ENCODE peak calls at places on chromosomes 13 and 19, in eight cellular contexts. F is adrenal gland; Z is NCI-H1436 treated with DMSO at 0.1 percent for 48 hours; E is lung microvascular endothelial cell; I is activated T-helper 2 cell treated with anti-CD3 and anti-CD28 coated beads, Interferon-gamma antibody, Interleukin-2, Interleukin-4, amounts not matched to agents 10 μg/mL and 5 μg/mL and 100 μg/mL, durations not matched to agents 14 hours and 24 hours and 36 hours; D is fibroblast of pulmonary artery; N is activated CD8-positive, alpha-beta T cell treated with anti-CD3 and anti-CD28 coated beads, Interleukin-2, amount 10 ng/mL, durations not matched to agents 7 days and 5 days; A is GM12892. J is an unnamed sample.

GRCh38 chr19:41997851-41998229 is 3.8 kb upstream of the ATP1A3 start:
- DNase-seq in F (no peak), Z (no peak), E (no peak), I (no peak), D (no peak), N (no peak), A (no peak), J (no peak)

GRCh38 chr19:58558066-58558622 is at the start of gene UBE2M:
- DNase-seq in F (peak), Z (no peak), E (peak), I (no peak), D (peak), N (peak), A (no peak), J (peak)

GRCh38 chr13:44573790-44574465 is 2.2 kb downstream of the TSC22D1 start:
- DNase-seq in F (no peak), Z (no peak), E (peak), I (no peak), D (peak), N (peak), A (no peak), J (no peak)

GRCh38 chr19:13976446-13976845 is 24.1 kb downstream of the DCAF15 start:
- DNase-seq in F (no peak), Z (no peak), E (no peak), I (no peak), D (no peak), N (no peak), A (no peak), J (no peak)

GRCh38 chr13:90533866-90534265 is 813.6 kb upstream of the MIR17HG start:
- DNase-seq in F (no peak), Z (no peak), E (no peak), I (no peak), D (no peak), N (no peak), A (no peak), J (no peak)

GRCh38 chr13:99916366-99917103 is 55.0 kb downstream of the ZIC5 start:
- DNase-seq in F (no peak), Z (peak), E (peak), I (no peak), D (peak), N (peak), A (peak), J (no peak)

GRCh38 chr13:112178769-112179168 is 111.8 kb downstream of the SOX1 start:
- DNase-seq in F (no peak), Z (no peak), E (no peak), I (no peak), D (no peak), N (no peak), A (no peak), J (no peak)

GRCh38 chr19:5504115-5504514 is 48.9 kb downstream of the ZNRF4 start:
- DNase-seq in F (no peak), Z (no peak), E (no peak), I (no peak), D (no peak), N (no peak), A (no peak), J (no peak)

GRCh38 chr19:35868172-35868822 is at the start of gene APLP1:
- DNase-seq in F (peak), Z (no peak), E (peak), I (peak), D (peak), N (peak), A (no peak), J (peak)

GRCh38 chr13:49877629-49878218 is 58.4 kb downstream of the SPRYD7 start:
- DNase-seq in F (no peak), Z (no peak), E (peak), I (no peak), D (no peak), N (no peak), A (no peak), J (no peak)

GRCh38 chr13:110964229-110965037 is 49.6 kb upstream of the ANKRD10 start:
- DNase-seq in F (no peak), Z (no peak), E (no peak), I (no peak), D (no peak), N (peak), A (no peak), J (no peak)

GRCh38 chr13:35514166-35514565 is 37.7 kb upstream of the MAB21L1 start:
- DNase-seq in F (no peak), Z (no peak), E (no peak), I (no peak), D (no peak), N (no peak), A (no peak), J (no peak)

GRCh38 chr19:41910992-41911888 is 17.0 kb downstream of the ERFL start:
- DNase-seq in F (no peak), Z (no peak), E (no peak), I (no peak), D (no peak), N (peak), A (no peak), J (no peak)

GRCh38 chr19:14366529-14366928 is 14.7 kb upstream of the ADGRE5 start:
- DNase-seq in F (no peak), Z (peak), E (peak), I (peak), D (peak), N (peak), A (no peak), J (no peak)

GRCh38 chr19:39083983-39084731 is at the start of gene ACP7:
- DNase-seq in F (no peak), Z (no peak), E (no peak), I (no peak), D (no peak), N (peak), A (no peak), J (no peak)

GRCh38 chr13:110448230-110448629 is 113.3 kb downstream of the RAB20 start:
- DNase-seq in F (no peak), Z (no peak), E (no peak), I (no peak), D (peak), N (no peak), A (no peak), J (no peak)

GRCh38 chr19:52248256-52248655 is 21.1 kb upstream of the ZNF766 start:
- DNase-seq in F (no peak), Z (peak), E (peak), I (no peak), D (peak), N (peak), A (no peak), J (no peak)

GRCh38 chr13:46119883-46120614 is 15.2 kb upstream of the CPB2 start:
- DNase-seq in F (peak), Z (no peak), E (peak), I (no peak), D (peak), N (no peak), A (no peak), J (peak)

GRCh38 chr13:100382787-100383186 is 205.8 kb downstream of the GGACT start:
- DNase-seq in F (no peak), Z (no peak), E (peak), I (no peak), D (peak), N (no peak), A (no peak), J (no peak)

GRCh38 chr19:17232258-17232657 is 6.2 kb downstream of the OCEL1 start:
- DNase-seq in F (no peak), Z (no peak), E (no peak), I (no peak), D (no peak), N (no peak), A (no peak), J (no peak)

GRCh38 chr13:106755542-106755941 is 187.6 kb upstream of the ARGLU1 start:
- DNase-seq in F (no peak), Z (no peak), E (no peak), I (no peak), D (no peak), N (no peak), A (no peak), J (no peak)

GRCh38 chr19:27746691-27747380 is 1466.1 kb downstream of the UQCRFS1 start:
- DNase-seq in F (peak), Z (no peak), E (peak), I (no peak), D (peak), N (no peak), A (no peak), J (peak)

GRCh38 chr19:12606796-12607195 is 3.8 kb downstream of the ZNF490 start:
- DNase-seq in F (no peak), Z (no peak), E (no peak), I (no peak), D (no peak), N (no peak), A (no peak), J (no peak)

GRCh38 chr13:41061914-41062837 is 867 bp downstream of the WBP4 start:
- DNase-seq in F (no peak), Z (no peak), E (peak), I (no peak), D (peak), N (no peak), A (peak), J (no peak)

GRCh38 chr13:50995870-50996269 is 86.3 kb downstream of the RNASEH2B start:
- DNase-seq in F (no peak), Z (no peak), E (no peak), I (no peak), D (no peak), N (no peak), A (no peak), J (no peak)

GRCh38 chr13:45500492-45501174 is 35.9 kb downstream of the COG3 start:
- DNase-seq in F (no peak), Z (no peak), E (peak), I (no peak), D (peak), N (no peak), A (no peak), J (no peak)

GRCh38 chr13:104106705-104107393 is 1040.6 kb upstream of the SLC10A2 start:
- DNase-seq in F (no peak), Z (no peak), E (peak), I (no peak), D (peak), N (no peak), A (no peak), J (no peak)

GRCh38 chr13:98856983-98857382 is 104.5 kb upstream of the SLC15A1 start:
- DNase-seq in F (no peak), Z (no peak), E (peak), I (no peak), D (peak), N (no peak), A (no peak), J (no peak)

GRCh38 chr19:15115080-15115479 is 7.9 kb downstream of the SYDE1 start:
- DNase-seq in F (peak), Z (no peak), E (peak), I (no peak), D (peak), N (no peak), A (no peak), J (peak)

GRCh38 chr19:2428027-2428690 is 773 bp upstream of the TIMM13 start:
- DNase-seq in F (peak), Z (no peak), E (peak), I (no peak), D (no peak), N (no peak), A (no peak), J (peak)

GRCh38 chr13:84563611-84564010 is 681.3 kb upstream of the SLITRK1 start:
- DNase-seq in F (no peak), Z (no peak), E (no peak), I (no peak), D (no peak), N (no peak), A (no peak), J (no peak)

GRCh38 chr19:40216013-40216776 is 2.0 kb downstream of the TTC9B start:
- DNase-seq in F (no peak), Z (no peak), E (no peak), I (no peak), D (no peak), N (no peak), A (no peak), J (no peak)

J was measured in ovary.